ENCODE peak calls at places on chromosome X, in seven cellular contexts. G, K, D, A, P, C and E are unnamed samples.

GRCh38 chrX:110442631-110443030 is 84.0 kb downstream of the RTL9 start:
- DNase-seq in D (no peak), G (peak; percentile 61), P (peak; percentile 54), C (no peak), K (no peak), A (peak; percentile 42), E (no peak)

GRCh38 chrX:152638443-152638904 is 779 bp downstream of the GABRQ start:
- DNase-seq in D (no peak), G (no peak), K (no peak), A (no peak), P (no peak), C (no peak), E (no peak)

GRCh38 chrX:129606918-129607317 is 47.8 kb downstream of the APLN start:
- DNase-seq in K (peak; percentile 23), D (no peak), G (peak; percentile 72), P (peak; percentile 30), C (peak; percentile 13), A (peak; percentile 75), E (peak; percentile 53)

GRCh38 chrX:27884654-27885053 is 76.9 kb downstream of the MAGEB10 start:
- DNase-seq in P (no peak), D (no peak), A (no peak), C (no peak), K (no peak), G (no peak), E (no peak)

GRCh38 chrX:15849555-15849954 is 5.1 kb downstream of the AP1S2 start:
- DNase-seq in C (no peak), P (no peak), D (no peak), G (peak; percentile 33), A (peak; percentile 13), K (no peak), E (no peak)

GRCh38 chrX:132482632-132483031 is 6.2 kb downstream of the MBNL3 start:
- DNase-seq in P (peak; percentile 83), C (no peak), K (no peak), D (no peak), A (no peak), G (no peak), E (no peak)

GRCh38 chrX:153438522-153438921 is 7.3 kb downstream of the TREX2 start:
- DNase-seq in K (no peak), G (no peak), D (no peak), C (no peak), A (peak; percentile 52), P (peak; percentile 20), E (peak; percentile 49)

GRCh38 chrX:2430265-2430825 is 70.4 kb downstream of the DHRSX start:
- DNase-seq in A (no peak), C (no peak), K (no peak), D (no peak), G (no peak), P (no peak), E (no peak)

GRCh38 chrX:1486749-1487361 is 34.1 kb upstream of the ASMTL start:
- DNase-seq in A (no peak), C (no peak), P (no peak), K (no peak), D (no peak), G (no peak), E (no peak)

DNA sequence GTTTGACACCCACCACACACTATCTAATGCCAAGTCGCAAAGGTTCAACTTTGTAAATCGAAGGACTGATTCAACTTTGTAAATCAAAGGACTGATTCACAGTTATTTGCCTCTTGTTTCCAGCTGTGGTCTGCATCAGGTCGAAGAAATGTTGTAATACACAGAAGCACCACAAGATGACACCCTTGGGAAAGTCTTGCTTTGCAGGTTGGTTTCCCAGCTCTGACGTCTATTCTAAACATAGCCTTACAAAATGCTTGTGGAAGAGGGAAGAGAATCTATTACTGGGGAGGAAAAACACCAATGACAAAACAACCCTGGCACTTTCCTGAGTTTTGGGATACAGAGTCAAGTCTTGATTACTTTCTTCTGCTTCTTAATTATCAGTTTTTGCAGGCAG is 35.3 kb downstream of the SUPT20HL1 start:
- DNase-seq in P (peak; percentile 43), A (peak; percentile 54), D (no peak), G (peak; percentile 54), K (peak; percentile 24), C (peak; percentile 51), E (peak; percentile 79)
- TF ChIP-seq JUND in P (no peak), A (no peak), D (no peak), G (no peak), K (no peak), C (no peak), E (no peak)

GRCh38 chrX:109399831-109400230 is 82.1 kb downstream of the GUCY2F start:
- DNase-seq in P (no peak), D (no peak), C (no peak), A (no peak), K (no peak), G (no peak), E (no peak)

GRCh38 chrX:109409181-109409580 is 72.7 kb downstream of the GUCY2F start:
- DNase-seq in D (no peak), G (no peak), C (no peak), A (no peak), P (no peak), K (no peak), E (no peak)

DNA sequence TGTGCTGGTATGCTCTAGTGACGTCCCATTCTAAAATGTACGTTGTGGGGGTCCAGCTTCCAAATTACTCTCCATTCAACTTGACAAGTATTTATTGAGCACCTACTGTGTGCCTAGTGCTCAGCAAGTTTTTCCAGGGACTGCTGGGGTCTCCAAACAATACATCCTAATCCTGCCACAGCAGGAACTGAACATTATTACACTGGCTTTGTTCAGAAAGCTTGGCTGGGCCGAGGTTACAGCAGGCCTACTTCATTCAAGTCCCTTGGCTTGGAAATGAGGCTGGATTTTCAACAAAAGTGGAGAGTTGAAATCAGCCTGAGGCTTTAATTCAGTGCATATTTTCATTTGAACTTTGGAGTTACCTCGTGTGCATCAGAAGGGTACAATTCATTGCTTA is 78.0 kb downstream of the GUCY2F start:
- DNase-seq in A (no peak), D (no peak), G (no peak), C (no peak), P (no peak), K (no peak), E (no peak)
- TF ChIP-seq JUND in A (no peak), D (no peak), G (no peak), C (no peak), P (no peak), K (no peak), E (no peak)

DNA sequence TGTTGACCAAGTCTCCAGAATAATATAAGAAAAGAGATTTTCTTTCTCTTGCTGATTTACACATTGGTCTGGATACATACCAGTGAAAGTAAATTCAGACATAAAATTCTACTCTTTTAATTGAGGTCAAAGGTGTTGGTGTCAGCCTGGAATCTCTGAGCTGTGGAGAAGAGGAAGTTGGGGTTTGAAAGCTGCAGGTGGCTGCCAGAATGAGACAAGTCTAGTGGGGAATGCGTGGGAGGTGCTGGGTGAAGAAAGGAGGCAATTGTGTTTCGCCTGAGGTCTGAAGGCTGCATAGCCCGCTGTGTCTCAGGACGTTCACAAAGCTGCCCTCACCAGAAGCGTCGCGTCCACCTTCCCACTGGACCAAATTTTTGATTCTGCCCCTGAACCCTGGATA is 31.2 kb downstream of the PHEX start:
- DNase-seq in G (no peak), P (no peak), D (no peak), A (peak; percentile 15), C (peak; percentile 64), K (no peak), E (no peak)
- TF ChIP-seq JUND in G (no peak), P (no peak), D (no peak), A (no peak), C (no peak), K (no peak), E (no peak)

GRCh38 chrX:50988649-50989048 is 78.1 kb downstream of the BMP15 start:
- DNase-seq in K (no peak), P (no peak), C (no peak), G (peak; percentile 29), A (peak; percentile 15), D (no peak), E (peak; percentile 54)
- TF ChIP-seq JUND in K (no peak), P (no peak), C (no peak), G (no peak), A (no peak), D (no peak), E (no peak)

DNA sequence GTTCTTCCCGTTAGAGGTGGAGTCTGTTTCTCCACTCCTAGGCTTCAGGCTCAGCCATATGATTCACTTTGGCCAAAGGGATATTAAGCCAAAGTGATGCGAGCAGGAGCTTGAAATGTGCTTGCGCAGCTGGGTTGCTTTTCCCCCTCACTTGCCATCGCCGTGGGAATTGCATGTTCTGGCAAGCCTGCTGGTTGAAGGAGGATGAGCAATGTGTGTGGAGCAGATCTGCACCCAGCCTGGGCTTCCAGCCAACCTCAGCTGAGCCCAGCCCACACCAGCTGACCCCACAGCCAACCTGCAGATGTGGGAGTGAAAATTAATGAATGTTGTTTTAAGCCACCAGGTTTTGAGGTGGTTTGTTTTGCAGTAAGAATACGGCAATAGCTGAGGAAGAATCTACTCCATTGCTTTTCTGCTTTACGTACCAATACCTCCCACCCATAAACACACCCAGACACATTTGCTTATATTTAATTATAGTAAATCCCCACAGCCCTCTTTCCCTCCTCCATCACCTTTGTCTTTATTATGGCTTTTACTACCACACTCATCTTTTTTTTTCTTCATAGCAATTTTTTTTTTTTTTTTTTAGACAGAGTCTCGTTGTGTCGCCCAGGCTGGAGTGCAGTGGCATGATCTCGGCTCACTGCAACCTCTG is 132.8 kb upstream of the FUNDC1 start:
- DNase-seq in K (no peak), P (no peak), D (no peak), C (no peak), A (peak; percentile 53), G (peak; percentile 76), E (peak; percentile 2)
- TF ChIP-seq JUND in K (no peak), P (no peak), D (no peak), C (no peak), A (no peak), G (no peak), E (no peak)

DNA sequence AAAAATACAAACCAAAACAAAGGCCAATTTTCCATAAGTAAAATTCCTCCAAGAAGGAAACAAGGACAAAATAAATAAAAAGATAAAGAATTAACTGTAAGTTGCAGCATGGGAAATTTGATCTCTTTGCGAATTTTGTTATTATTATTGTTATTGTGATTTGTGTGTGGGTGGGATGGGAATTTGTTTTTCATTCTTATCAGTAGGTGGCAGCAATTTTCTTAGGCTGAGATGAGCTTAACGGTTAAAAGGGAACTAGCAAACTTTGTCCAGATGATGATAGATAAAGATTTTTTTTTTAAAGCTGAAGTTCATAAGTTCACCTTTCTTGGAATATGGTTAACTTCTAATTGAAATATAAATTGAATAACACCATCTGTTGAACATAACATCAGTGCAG is 83.2 kb upstream of the IL1RAPL2 start:
- DNase-seq in D (no peak), P (no peak), C (no peak), K (no peak), G (no peak), A (no peak), E (no peak)
- TF ChIP-seq JUND in D (no peak), P (no peak), C (no peak), K (no peak), G (no peak), A (no peak), E (no peak)